ENCODE peak calls at places on chromosomes 13 and 19, in eight cellular contexts. K is pancreas, C is progenitor cell of endocrine pancreas, E is gastrocnemius medialis, D is choroid plexus epithelial cell, I is adrenal gland, G is spleen, F is left ventricle myocardium inferior. U is an unnamed sample.

GRCh38 chr13:42720116-42720857 is 61.1 kb upstream of the FAM216B start:
- DNase-seq in F (no peak), C (no peak), E (no peak), K (no peak), I (peak; percentile 45), D (peak; percentile 99), G (no peak), U (no peak)

GRCh38 chr13:110152351-110152750 is 154.6 kb downstream of the COL4A1 start:
- DNase-seq in G (no peak), K (no peak), I (no peak), E (no peak), C (no peak), F (no peak), D (no peak), U (no peak)

GRCh38 chr13:40506592-40507446 is 159.6 kb downstream of the FOXO1 start:
- DNase-seq in G (no peak), K (no peak), C (no peak), I (no peak), F (no peak), D (no peak), E (no peak), U (no peak)

GRCh38 chr19:36140289-36141038 is 598 bp downstream of the CAPNS1 start:
- DNase-seq in E (peak; percentile 28), G (no peak), D (peak; percentile 64), C (no peak), K (peak; percentile 81), F (peak; percentile 28), I (peak; percentile 71), U (peak; percentile 27)

GRCh38 chr19:18232540-18233223 is 6.4 kb upstream of the PDE4C start:
- DNase-seq in G (no peak), D (no peak), F (no peak), I (no peak), K (peak; percentile 81), E (no peak), C (no peak), U (no peak)

GRCh38 chr13:76992548-76993001 is 694 bp downstream of the CLN5 start:
- DNase-seq in G (no peak), D (peak; percentile 29), C (no peak), F (no peak), E (no peak), I (peak; percentile 64), K (no peak), U (no peak)

GRCh38 chr19:56619131-56619530 is 23.8 kb upstream of the SMIM17 start:
- DNase-seq in G (no peak), D (no peak), C (no peak), I (no peak), K (no peak), F (no peak), E (no peak), U (no peak)

GRCh38 chr13:73303858-73304257 is 245.1 kb downstream of the KLF5 start:
- DNase-seq in K (no peak), E (no peak), D (peak; percentile 14), G (no peak), F (no peak), C (no peak), I (no peak), U (no peak)

GRCh38 chr13:84563611-84564010 is 681.3 kb upstream of the SLITRK1 start:
- DNase-seq in F (no peak), D (no peak), K (no peak), I (no peak), E (no peak), C (no peak), G (no peak), U (no peak)

GRCh38 chr19:29963576-29963975 is 21.5 kb downstream of the URI1 start:
- DNase-seq in F (no peak), D (no peak), E (no peak), C (no peak), K (no peak), I (no peak), G (no peak), U (no peak)

GRCh38 chr19:12872941-12873890 is 8.0 kb downstream of the DNASE2 start:
- DNase-seq in C (no peak), E (no peak), G (no peak), F (no peak), K (no peak), D (peak; percentile 62), I (peak; percentile 96), U (peak; percentile 39)

GRCh38 chr19:39037194-39037593 is 4.8 kb upstream of the FBXO27 start:
- DNase-seq in E (no peak), D (no peak), G (no peak), I (no peak), K (no peak), F (no peak), C (no peak), U (no peak)

GRCh38 chr13:79912403-79912802 is 428.5 kb downstream of the SPRY2 start:
- DNase-seq in K (no peak), C (no peak), D (no peak), F (no peak), I (no peak), E (no peak), G (no peak), U (no peak)

GRCh38 chr13:41523396-41523795 is 66.0 kb downstream of the RGCC start:
- DNase-seq in D (no peak), C (no peak), I (no peak), G (no peak), F (no peak), E (no peak), K (no peak), U (no peak)

GRCh38 chr19:28737021-28737525 is 475.9 kb downstream of the UQCRFS1 start:
- DNase-seq in C (no peak), F (no peak), K (no peak), G (no peak), I (peak; percentile 16), D (peak; percentile 70), E (no peak), U (no peak)

GRCh38 chr13:98475521-98475920 is 101.4 kb downstream of the STK24 start:
- DNase-seq in G (no peak), C (no peak), K (no peak), E (no peak), F (no peak), I (peak; percentile 31), D (peak; percentile 57), U (no peak)

GRCh38 chr13:110312669-110313031 is 5.6 kb downstream of the COL4A2 start:
- DNase-seq in F (no peak), C (no peak), D (peak; percentile 92), I (no peak), E (no peak), G (no peak), K (no peak), U (no peak)

GRCh38 chr19:32406161-32407003 is 812 bp downstream of the DPY19L3 start:
- DNase-seq in E (no peak), F (no peak), C (no peak), I (no peak), K (peak; percentile 88), G (no peak), D (no peak), U (no peak)

GRCh38 chr13:28498481-28499115 is 3.7 kb upstream of the FLT1 start:
- DNase-seq in C (no peak), F (no peak), D (no peak), E (no peak), I (no peak), K (no peak), G (peak; percentile 54), U (no peak)

GRCh38 chr19:11377756-11378155 is 3.3 kb downstream of the SWSAP1 start:
- DNase-seq in D (peak; percentile 32), G (no peak), E (no peak), F (no peak), K (no peak), C (no peak), I (no peak), U (no peak)

GRCh38 chr13:34805347-34805746 is 136.7 kb upstream of the NBEA start:
- DNase-seq in G (no peak), C (no peak), K (no peak), D (no peak), F (no peak), I (no peak), E (no peak), U (no peak)

GRCh38 chr13:37741536-37741935 is 128.0 kb downstream of the TRPC4 start:
- DNase-seq in C (no peak), F (no peak), I (no peak), G (no peak), D (no peak), K (no peak), E (no peak), U (no peak)

GRCh38 chr13:113785051-113786010 is 26.3 kb downstream of the TMEM255B start:
- DNase-seq in K (peak; percentile 14), I (no peak), G (peak; percentile 39), D (peak; percentile 53), F (no peak), E (no peak), C (no peak), U (no peak)
- TF ChIP-seq CTCF in K (no peak), I (no peak), G (no peak), D (no peak), F (no peak), E (no peak), C (no peak), U (no peak)

GRCh38 chr13:99959538-99960230 is 11.9 kb downstream of the ZIC5 start:
- DNase-seq in D (peak; percentile 62), E (no peak), I (no peak), C (no peak), G (no peak), K (no peak), F (no peak), U (no peak)
- TF ChIP-seq CTCF in D (no peak), E (no peak), I (no peak), C (peak; percentile 62), G (no peak), K (no peak), F (no peak), U (no peak)

GRCh38 chr19:532578-533484 is 1.3 kb downstream of the CDC34 start:
- DNase-seq in F (peak; percentile 86), G (peak; percentile 87), I (peak; percentile 76), K (peak; percentile 95), E (peak; percentile 58), D (peak; percentile 74), C (no peak), U (no peak)

GRCh38 chr19:535017-535835 is 3.7 kb downstream of the CDC34 start:
- DNase-seq in I (no peak), D (no peak), F (no peak), E (peak; percentile 33), K (peak; percentile 84), C (no peak), G (peak; percentile 75), U (no peak)

GRCh38 chr19:533485-534058 is 2.0 kb downstream of the CDC34 start:
- DNase-seq in I (no peak), K (peak; percentile 74), D (no peak), G (no peak), C (no peak), E (no peak), F (no peak), U (no peak)

GRCh38 chr19:531753-532571 is at the start of gene CDC34:
- DNase-seq in D (no peak), I (no peak), K (no peak), F (no peak), G (no peak), C (no peak), E (no peak), U (no peak)

GRCh38 chr19:534088-534487 is 2.5 kb downstream of the CDC34 start:
- DNase-seq in C (no peak), D (no peak), F (no peak), K (peak; percentile 70), E (no peak), I (no peak), G (peak; percentile 72), U (no peak)
- TF ChIP-seq CTCF in C (no peak), D (peak; percentile 12), F (no peak), K (no peak), E (no peak), I (no peak), G (no peak), U (no peak)

GRCh38 chr19:42096255-42096837 is 20.4 kb downstream of the ZNF574 start:
- DNase-seq in K (no peak), F (no peak), C (no peak), I (no peak), G (no peak), E (no peak), D (no peak), U (no peak)
- TF ChIP-seq CTCF in K (no peak), F (no peak), C (no peak), I (no peak), G (no peak), E (no peak), D (no peak), U (no peak)

U was measured in natural killer cell.